ENCODE peak calls at places on chromosomes 11 and 22, in seven cellular contexts. O, E, J, Y, G, X and P are unnamed samples.

GRCh38 chr11:74777877-74778276 is 29.2 kb downstream of the RNF169 start:
- DNase-seq in O (no peak), E (no peak), J (no peak), Y (no peak), G (no peak), X (no peak), P (no peak)

GRCh38 chr11:29166306-29166705 is 850.5 kb downstream of the KCNA4 start:
- DNase-seq in O (no peak), E (no peak), J (no peak), Y (no peak), G (no peak), X (no peak), P (no peak)

GRCh38 chr11:130525307-130525706 is 76.9 kb downstream of the ADAMTS15 start:
- DNase-seq in O (no peak), E (no peak), J (no peak), Y (no peak), G (no peak), X (no peak), P (no peak)

GRCh38 chr11:131845255-131845654 is 474.8 kb downstream of the NTM start:
- DNase-seq in O (no peak), E (no peak), J (no peak), Y (peak), G (no peak), X (no peak), P (no peak)

GRCh38 chr11:2793781-2794418 is 91.7 kb downstream of the CDKN1C start:
- DNase-seq in O (no peak), E (no peak), J (no peak), Y (no peak), G (no peak), X (no peak), P (no peak)

GRCh38 chr22:28600546-28601143 is 79.0 kb downstream of the TTC28 start:
- DNase-seq in O (peak), E (no peak), J (no peak), Y (no peak), G (peak), X (peak), P (peak)

GRCh38 chr22:19765477-19766234 is 5.1 kb downstream of the TBX1 start:
- DNase-seq in O (no peak), E (no peak), J (no peak), Y (no peak), G (no peak), X (peak), P (no peak)

GRCh38 chr11:39786682-39787081 is 1672.8 kb downstream of the LRRC4C start:
- DNase-seq in O (no peak), E (no peak), J (no peak), Y (no peak), G (no peak), X (no peak), P (no peak)

GRCh38 chr11:95147364-95147905 is 57.8 kb downstream of the ENDOD1 start:
- DNase-seq in O (peak), E (no peak), J (no peak), Y (no peak), G (peak), X (peak), P (peak)

GRCh38 chr11:7759010-7759409 is 37.7 kb downstream of the OR5P2 start:
- DNase-seq in O (no peak), E (no peak), J (peak), Y (no peak), G (no peak), X (no peak), P (no peak)

GRCh38 chr11:69659591-69659990 is 15.6 kb downstream of the LTO1 start:
- DNase-seq in O (no peak), E (no peak), J (no peak), Y (no peak), G (peak), X (no peak), P (no peak)

GRCh38 chr11:69656536-69657455 is 15.8 kb downstream of the CCND1 start:
- DNase-seq in O (no peak), E (no peak), J (no peak), Y (no peak), G (peak), X (no peak), P (no peak)

GRCh38 chr11:69658606-69659450 is 16.3 kb downstream of the LTO1 start:
- DNase-seq in O (no peak), E (no peak), J (no peak), Y (no peak), G (peak), X (no peak), P (peak)

GRCh38 chr11:69657456-69657910 is 16.5 kb downstream of the CCND1 start:
- DNase-seq in O (no peak), E (no peak), J (no peak), Y (no peak), G (peak), X (no peak), P (no peak)

GRCh38 chr11:69657911-69658605 is 17.1 kb downstream of the LTO1 start:
- DNase-seq in O (no peak), E (no peak), J (no peak), Y (no peak), G (peak), X (no peak), P (peak)
- TF ChIP-seq SIN3A in O (no peak), E (no peak), J (no peak), Y (peak), G (no peak), X (no peak), P (peak)

DNA sequence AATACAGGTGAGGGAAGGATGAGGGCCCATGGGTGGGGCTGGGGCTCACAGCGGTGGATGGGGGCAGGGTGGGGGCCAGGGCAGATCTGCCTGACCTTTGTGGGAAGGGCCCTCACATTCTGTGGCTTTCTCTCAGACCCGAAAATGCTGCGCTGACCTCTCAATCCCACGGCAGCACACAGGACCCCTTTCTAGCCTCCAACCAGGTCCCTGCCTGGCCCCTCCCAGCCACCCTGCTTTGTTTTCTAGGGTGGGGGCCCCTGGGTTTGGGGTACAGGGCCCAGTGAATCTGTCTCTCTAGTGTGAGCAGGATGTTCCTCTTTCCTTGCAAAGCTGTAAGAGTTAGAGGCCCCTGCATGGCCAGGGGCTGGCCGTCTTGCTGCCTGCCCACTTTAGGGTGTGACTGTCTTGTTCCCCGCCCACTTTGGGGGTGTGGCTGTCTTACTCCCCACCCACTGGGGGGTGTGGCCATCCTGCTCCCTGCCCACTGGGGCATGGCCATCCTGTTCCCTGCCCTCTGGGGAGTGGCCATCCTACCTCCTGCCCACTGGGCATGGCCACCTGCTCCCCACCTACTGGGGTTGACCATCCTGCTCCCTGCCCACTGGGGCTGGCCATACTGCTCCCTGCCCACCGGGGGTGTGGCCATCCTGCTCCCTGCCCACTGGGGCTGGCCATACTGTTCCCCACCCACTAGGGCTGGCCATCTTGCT is 11.5 kb downstream of the PARVG start:
- DNase-seq in O (peak), E (no peak), J (no peak), Y (peak), G (peak), X (peak), P (no peak)
- TF ChIP-seq SIN3A in O (no peak), E (no peak), J (no peak), Y (no peak), G (no peak), X (no peak), P (no peak)

GRCh38 chr22:42725606-42726355 is 5.1 kb upstream of the A4GALT start:
- DNase-seq in O (no peak), E (no peak), J (no peak), Y (no peak), G (no peak), X (no peak), P (no peak)
- TF ChIP-seq SIN3A in O (no peak), E (no peak), J (no peak), Y (no peak), G (no peak), X (no peak), P (no peak)

GRCh38 chr11:48134221-48134922 is 82.2 kb upstream of the OR4B1 start:
- DNase-seq in O (no peak), E (no peak), J (no peak), Y (no peak), G (no peak), X (no peak), P (no peak)
- TF ChIP-seq SIN3A in O (no peak), E (no peak), J (no peak), Y (no peak), G (no peak), X (no peak), P (no peak)

DNA sequence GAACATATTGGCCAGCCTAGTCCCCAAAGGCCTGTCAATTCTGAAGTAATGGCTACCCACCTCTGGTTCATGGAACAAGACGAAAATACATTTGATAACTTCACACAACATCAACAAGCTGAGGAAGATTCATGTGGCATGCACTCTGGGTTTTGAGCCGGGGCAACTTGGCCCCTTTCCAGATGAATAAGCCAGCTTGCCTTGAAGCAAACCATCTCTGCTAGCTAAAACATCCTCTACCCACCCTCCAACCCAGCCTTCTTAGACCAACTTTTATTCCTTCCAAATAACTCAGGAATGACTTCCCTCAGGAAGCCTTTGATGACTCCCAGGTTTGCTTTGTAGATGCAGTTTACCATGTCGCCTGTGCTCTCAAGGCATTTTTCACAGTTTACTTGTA is 94.4 kb downstream of the SLC1A2 start:
- DNase-seq in O (no peak), E (no peak), J (no peak), Y (no peak), G (no peak), X (no peak), P (no peak)
- TF ChIP-seq SIN3A in O (no peak), E (no peak), J (no peak), Y (no peak), G (no peak), X (no peak), P (no peak)

GRCh38 chr11:10305262-10305963 is 540 bp downstream of the ADM start:
- DNase-seq in O (no peak), E (no peak), J (no peak), Y (no peak), G (peak), X (peak), P (peak)
- TF ChIP-seq SIN3A in O (no peak), E (peak), J (no peak), Y (peak), G (peak), X (no peak), P (peak)

GRCh38 chr11:117855452-117855851 is 21.0 kb downstream of the FXYD6 start:
- DNase-seq in O (no peak), E (no peak), J (no peak), Y (no peak), G (no peak), X (no peak), P (no peak)
- TF ChIP-seq SIN3A in O (no peak), E (no peak), J (no peak), Y (no peak), G (no peak), X (no peak), P (no peak)

GRCh38 chr11:44766972-44767278 is 40.2 kb downstream of the TSPAN18 start:
- DNase-seq in O (no peak), E (no peak), J (no peak), Y (no peak), G (no peak), X (no peak), P (no peak)
- TF ChIP-seq SIN3A in O (no peak), E (no peak), J (no peak), Y (no peak), G (no peak), X (no peak), P (no peak)

GRCh38 chr22:44668190-44668885 is 33.7 kb upstream of the PRR5 start:
- DNase-seq in O (no peak), E (no peak), J (no peak), Y (no peak), G (peak), X (peak), P (no peak)
- TF ChIP-seq SIN3A in O (no peak), E (no peak), J (no peak), Y (no peak), G (no peak), X (no peak), P (no peak)